ENCODE peak calls at places on chromosomes 7 and 10, in four cellular contexts. One of them, this sample, is unnamed. For H3K9me1, the result is how much of the 10 kb centered on the place peaks cover.

GRCh38 chr7:128108641-128109423 is 77.6 kb upstream of the LRRC4 start:
- DNase-seq in IMR-90: no peak
- DNase-seq in K562: no peak
- DNase-seq in keratinocyte: no peak
- DNase-seq in this sample: no peak

GRCh38 chr7:151439855-151440798 is at the start of gene CRYGN:
- DNase-seq in IMR-90: no peak
- DNase-seq in K562: no peak
- DNase-seq in keratinocyte: no peak
- DNase-seq in this sample: no peak

GRCh38 chr10:99484626-99485581 is 47.8 kb upstream of the NKX2-3 start:
- DNase-seq in IMR-90: no peak
- DNase-seq in K562: peak
- DNase-seq in keratinocyte: no peak
- DNase-seq in this sample: no peak

GRCh38 chr7:1964913-1965578 is 267.7 kb downstream of the MAD1L1 start:
- DNase-seq in IMR-90: no peak
- DNase-seq in K562: no peak
- DNase-seq in keratinocyte: no peak
- DNase-seq in this sample: no peak

GRCh38 chr7:96481831-96482230 is 159.9 kb upstream of the SLC25A13 start:
- DNase-seq in IMR-90: peak
- DNase-seq in K562: no peak
- DNase-seq in keratinocyte: no peak
- DNase-seq in this sample: no peak

GRCh38 chr10:75444781-75445386 is 13.5 kb downstream of the LRMDA start:
- DNase-seq in IMR-90: no peak
- DNase-seq in K562: no peak
- DNase-seq in keratinocyte: no peak
- DNase-seq in this sample: no peak

GRCh38 chr10:5619366-5620211 is 46.8 kb downstream of the ASB13 start:
- DNase-seq in IMR-90: no peak
- DNase-seq in K562: no peak
- DNase-seq in keratinocyte: peak
- DNase-seq in this sample: peak

GRCh38 chr10:62561151-62561550 is 187.0 kb downstream of the ZNF365 start:
- DNase-seq in IMR-90: peak
- DNase-seq in K562: no peak
- DNase-seq in keratinocyte: no peak
- DNase-seq in this sample: no peak

GRCh38 chr7:106187613-106188350 is 75.7 kb upstream of the SYPL1 start:
- DNase-seq in IMR-90: peak
- DNase-seq in K562: no peak
- DNase-seq in keratinocyte: no peak
- DNase-seq in this sample: no peak

GRCh38 chr7:55498770-55499169 is 73.5 kb downstream of the VOPP1 start:
- DNase-seq in IMR-90: no peak
- DNase-seq in K562: no peak
- DNase-seq in keratinocyte: no peak
- DNase-seq in this sample: no peak

GRCh38 chr7:75739796-75740672 is 1.3 kb upstream of the HIP1 start:
- DNase-seq in IMR-90: peak
- DNase-seq in K562: no peak
- DNase-seq in keratinocyte: no peak
- DNase-seq in this sample: no peak

GRCh38 chr10:24463683-24464426 is 254.9 kb downstream of the KIAA1217 start:
- DNase-seq in IMR-90: peak
- DNase-seq in K562: no peak
- DNase-seq in keratinocyte: peak
- DNase-seq in this sample: peak

GRCh38 chr7:108630002-108630401 is 60.3 kb downstream of the DNAJB9 start:
- DNase-seq in IMR-90: peak
- DNase-seq in K562: no peak
- DNase-seq in keratinocyte: no peak
- DNase-seq in this sample: no peak

GRCh38 chr7:106382129-106382528 is 97.3 kb upstream of the NAMPT start:
- DNase-seq in IMR-90: no peak
- DNase-seq in K562: no peak
- DNase-seq in keratinocyte: no peak
- DNase-seq in this sample: no peak

GRCh38 chr10:125629758-125630376 is 53.1 kb downstream of the TEX36 start:
- DNase-seq in IMR-90: peak
- DNase-seq in K562: peak
- DNase-seq in keratinocyte: peak
- DNase-seq in this sample: peak

GRCh38 chr7:31314781-31315180 is 25.7 kb downstream of the NEUROD6 start:
- DNase-seq in IMR-90: no peak
- DNase-seq in K562: no peak
- DNase-seq in keratinocyte: no peak
- DNase-seq in this sample: no peak

GRCh38 chr7:47320296-47320695 is 261.6 kb downstream of the TNS3 start:
- DNase-seq in IMR-90: peak
- DNase-seq in K562: no peak
- DNase-seq in keratinocyte: no peak
- DNase-seq in this sample: no peak

GRCh38 chr7:33716581-33717477 is 188.5 kb upstream of the BMPER start:
- DNase-seq in IMR-90: peak
- DNase-seq in K562: no peak
- DNase-seq in keratinocyte: no peak
- DNase-seq in this sample: peak

GRCh38 chr7:106538638-106539037 is 122.3 kb downstream of the CCDC71L start:
- DNase-seq in IMR-90: peak
- DNase-seq in K562: no peak
- DNase-seq in keratinocyte: no peak
- DNase-seq in this sample: peak

GRCh38 chr10:13788320-13788600 is 201.5 kb downstream of the PRPF18 start:
- DNase-seq in IMR-90: no peak
- DNase-seq in K562: no peak
- DNase-seq in keratinocyte: no peak
- DNase-seq in this sample: no peak

GRCh38 chr10:72819053-72819452 is 74.5 kb upstream of the OIT3 start:
- DNase-seq in IMR-90: no peak
- DNase-seq in K562: no peak
- DNase-seq in keratinocyte: no peak
- DNase-seq in this sample: no peak

GRCh38 chr7:108211382-108212201 is 81.4 kb upstream of the LAMB4 start:
- DNase-seq in IMR-90: peak
- DNase-seq in K562: peak
- DNase-seq in keratinocyte: no peak
- DNase-seq in this sample: peak

GRCh38 chr7:20964214-20964613 is 177.5 kb upstream of the SP8 start:
- DNase-seq in IMR-90: no peak
- DNase-seq in K562: no peak
- DNase-seq in keratinocyte: no peak
- DNase-seq in this sample: no peak

GRCh38 chr10:96632974-96633373 is 46.2 kb upstream of the TM9SF3 start:
- DNase-seq in IMR-90: no peak
- DNase-seq in K562: no peak
- DNase-seq in keratinocyte: no peak
- DNase-seq in this sample: no peak

GRCh38 chr7:65307651-65308299 is 65.9 kb upstream of the ZNF92 start:
- DNase-seq in IMR-90: peak
- DNase-seq in K562: peak
- DNase-seq in keratinocyte: peak
- DNase-seq in this sample: peak

GRCh38 chr10:70267161-70267933 is 16.5 kb downstream of the NPFFR1 start:
- DNase-seq in IMR-90: peak
- DNase-seq in K562: peak
- DNase-seq in keratinocyte: peak
- DNase-seq in this sample: peak

GRCh38 chr10:99681553-99681952 is 22.2 kb downstream of the ENTPD7 start:
- DNase-seq in IMR-90: peak
- DNase-seq in K562: no peak
- DNase-seq in keratinocyte: no peak
- DNase-seq in this sample: no peak

GRCh38 chr7:51255536-51256243 is 60.9 kb downstream of the COBL start:
- DNase-seq in IMR-90: no peak
- DNase-seq in K562: no peak
- DNase-seq in keratinocyte: no peak
- DNase-seq in this sample: no peak

GRCh38 chr10:73992899-73993788 is 4.8 kb upstream of the VCL start:
- DNase-seq in IMR-90: peak
- DNase-seq in K562: no peak
- DNase-seq in keratinocyte: no peak
- DNase-seq in this sample: peak

GRCh38 chr10:93336678-93337077 is 145.5 kb downstream of the MYOF start:
- DNase-seq in IMR-90: no peak
- DNase-seq in K562: no peak
- DNase-seq in keratinocyte: no peak
- DNase-seq in this sample: no peak

GRCh38 chr10:12337973-12338372 is 11.4 kb upstream of the CAMK1D start:
- DNase-seq in IMR-90: peak
- DNase-seq in K562: no peak
- DNase-seq in keratinocyte: no peak
- DNase-seq in this sample: no peak

DNA sequence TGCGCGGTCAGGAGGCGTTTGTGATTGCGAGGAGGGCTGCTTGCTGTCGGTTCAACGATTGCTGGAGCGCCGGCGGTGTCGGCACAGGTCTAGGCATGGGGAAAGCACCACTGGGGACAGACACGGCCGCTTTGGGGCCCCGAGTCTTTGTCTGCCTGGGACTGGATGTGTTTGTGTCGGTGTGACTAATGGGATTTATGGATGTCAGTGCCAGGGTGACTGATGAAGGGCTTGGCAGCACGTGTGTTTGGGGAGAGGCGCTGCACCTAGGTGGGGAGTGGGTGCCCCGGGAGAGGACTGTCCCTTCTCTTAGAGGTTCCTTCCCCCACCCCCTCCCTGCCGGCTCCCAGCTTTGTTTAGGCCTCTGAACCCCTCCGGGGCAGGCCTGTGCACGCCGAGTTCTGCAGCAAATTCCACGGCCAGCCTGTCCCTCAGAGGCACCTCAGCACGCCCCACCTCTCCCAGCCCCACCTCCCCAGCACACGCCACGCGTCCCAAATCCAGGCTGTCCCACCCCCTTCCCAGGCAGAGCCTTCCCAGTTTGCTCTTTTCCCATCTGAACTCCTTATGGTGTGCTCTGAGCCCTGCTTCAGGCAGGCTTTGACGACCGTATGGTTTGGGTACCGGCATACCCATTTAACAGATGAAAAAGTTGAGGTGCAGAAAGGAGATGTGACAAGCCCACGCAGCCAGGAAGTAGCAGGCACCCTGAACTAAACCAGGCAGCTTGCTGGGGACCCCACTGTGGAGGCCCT is 6.4 kb upstream of the TNRC18 start:
- DNase-seq in IMR-90: peak
- DNase-seq in K562: no peak
- DNase-seq in keratinocyte: peak
- DNase-seq in this sample: no peak
- H3K4me3 ChIP-seq in IMR-90: peak
- H3K4me3 ChIP-seq in K562: peak
- H3K4me3 ChIP-seq in keratinocyte: peak
- H3K4me3 ChIP-seq in this sample: peak

GRCh38 chr10:3887404-3887803 is 102.4 kb upstream of the KLF6 start:
- DNase-seq in IMR-90: no peak
- DNase-seq in K562: no peak
- DNase-seq in keratinocyte: no peak
- DNase-seq in this sample: no peak
- H2AFZ ChIP-seq in IMR-90: no peak
- H2AFZ ChIP-seq in K562: peak
- H2AFZ ChIP-seq in keratinocyte: no peak
- H2AFZ ChIP-seq in this sample: no peak

GRCh38 chr7:101580596-101580995 is 48.5 kb downstream of the MYL10 start:
- DNase-seq in IMR-90: no peak
- DNase-seq in K562: no peak
- DNase-seq in keratinocyte: no peak
- DNase-seq in this sample: no peak
- H3K9me1 ChIP-seq in IMR-90: under half
- H3K9me1 ChIP-seq in K562: under half
- H3K9me1 ChIP-seq in keratinocyte: under half
- H3K9me1 ChIP-seq in this sample: under half

DNA sequence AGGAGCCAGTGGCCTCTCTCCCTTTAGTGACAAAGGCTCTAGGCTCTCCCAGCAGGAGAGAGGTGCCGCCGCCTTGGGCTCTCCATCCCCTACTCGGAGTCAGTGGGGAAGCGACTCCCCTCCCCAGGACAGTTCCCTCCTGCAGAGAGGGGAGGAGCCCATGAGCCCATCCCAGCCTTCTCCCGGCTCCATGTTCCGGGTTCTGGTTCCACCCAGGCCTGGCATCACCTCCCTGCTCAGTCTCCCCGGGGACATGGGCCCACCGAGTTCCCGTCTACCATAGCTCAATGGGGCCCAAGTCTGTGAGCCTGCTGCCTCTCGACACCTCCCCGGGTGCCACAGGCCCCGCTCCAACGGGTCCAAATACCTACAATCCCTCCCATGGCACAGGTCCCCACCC is 66.5 kb upstream of the DNAAF5 start:
- DNase-seq in IMR-90: no peak
- DNase-seq in K562: no peak
- DNase-seq in keratinocyte: no peak
- DNase-seq in this sample: no peak
- H3K4me3 ChIP-seq in IMR-90: no peak
- H3K4me3 ChIP-seq in K562: no peak
- H3K4me3 ChIP-seq in keratinocyte: no peak
- H3K4me3 ChIP-seq in this sample: no peak

GRCh38 chr7:87474533-87475358 is 734 bp downstream of the ABCB4 start:
- DNase-seq in IMR-90: no peak
- DNase-seq in K562: no peak
- DNase-seq in keratinocyte: no peak
- DNase-seq in this sample: peak
- H2AFZ ChIP-seq in IMR-90: peak
- H2AFZ ChIP-seq in K562: no peak
- H2AFZ ChIP-seq in keratinocyte: no peak
- H2AFZ ChIP-seq in this sample: peak

DNA sequence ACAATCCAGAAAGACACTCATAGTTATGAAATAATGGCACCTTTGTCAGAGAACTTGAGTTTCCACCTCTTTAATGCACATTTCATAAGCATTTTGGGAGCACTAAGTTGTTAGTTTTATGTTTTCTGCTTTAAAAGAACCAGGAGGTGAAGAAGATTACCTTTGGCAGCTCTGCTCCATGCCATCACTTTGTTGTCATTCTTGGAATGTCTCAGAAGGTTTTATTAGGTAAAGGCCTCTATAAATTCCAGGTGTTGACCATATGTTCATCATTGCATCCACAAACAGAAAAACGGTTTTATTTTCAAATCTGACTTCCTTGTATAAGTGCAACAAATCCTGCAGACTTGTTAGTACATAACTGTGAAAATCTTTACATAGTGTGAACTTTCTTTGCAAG is 424.8 kb downstream of the MDFIC start:
- DNase-seq in IMR-90: no peak
- DNase-seq in K562: no peak
- DNase-seq in keratinocyte: no peak
- DNase-seq in this sample: no peak
- H3K9me1 ChIP-seq in IMR-90: under half
- H3K9me1 ChIP-seq in K562: under half
- H3K9me1 ChIP-seq in keratinocyte: under half
- H3K9me1 ChIP-seq in this sample: under half

This sample was measured in endothelial cell of umbilical vein.